ENCODE peak calls at places on chromosome 4, in eight cellular contexts. One of them, this sample, is unnamed.

GRCh38 chr4:15365641-15366040 is 62.2 kb upstream of the C1QTNF7 start:
- DNase-seq in tibial nerve: no peak
- DNase-seq in AG04450: no peak
- DNase-seq in IMR-90: no peak
- DNase-seq in WTC11: no peak
- DNase-seq in dorsolateral prefrontal cortex: no peak
- DNase-seq in choroid plexus epithelial cell: no peak
- DNase-seq in GM12864: no peak
- DNase-seq in this sample: no peak

GRCh38 chr4:53273726-53274125 is 92.1 kb downstream of the SCFD2 start:
- DNase-seq in choroid plexus epithelial cell: peak
- DNase-seq in tibial nerve: no peak
- DNase-seq in WTC11: no peak
- DNase-seq in IMR-90: peak
- DNase-seq in dorsolateral prefrontal cortex: no peak
- DNase-seq in AG04450: no peak
- DNase-seq in GM12864: no peak
- DNase-seq in this sample: no peak

GRCh38 chr4:37763164-37763444 is 63.4 kb upstream of the PGM2 start:
- DNase-seq in AG04450: no peak
- DNase-seq in tibial nerve: no peak
- DNase-seq in WTC11: no peak
- DNase-seq in IMR-90: no peak
- DNase-seq in choroid plexus epithelial cell: no peak
- DNase-seq in dorsolateral prefrontal cortex: no peak
- DNase-seq in GM12864: no peak
- DNase-seq in this sample: no peak

GRCh38 chr4:125833-126232 is 1.5 kb downstream of the ZNF718 start:
- DNase-seq in choroid plexus epithelial cell: no peak
- DNase-seq in WTC11: no peak
- DNase-seq in tibial nerve: no peak
- DNase-seq in AG04450: no peak
- DNase-seq in dorsolateral prefrontal cortex: no peak
- DNase-seq in GM12864: no peak
- DNase-seq in IMR-90: no peak
- DNase-seq in this sample: no peak

GRCh38 chr4:7973545-7973981 is 33.9 kb upstream of the AFAP1 start:
- DNase-seq in tibial nerve: no peak
- DNase-seq in AG04450: no peak
- DNase-seq in GM12864: no peak
- DNase-seq in choroid plexus epithelial cell: peak
- DNase-seq in WTC11: no peak
- DNase-seq in dorsolateral prefrontal cortex: no peak
- DNase-seq in IMR-90: peak
- DNase-seq in this sample: no peak

GRCh38 chr4:125382995-125383394 is 68.2 kb downstream of the FAT4 start:
- DNase-seq in GM12864: no peak
- DNase-seq in AG04450: no peak
- DNase-seq in dorsolateral prefrontal cortex: no peak
- DNase-seq in WTC11: no peak
- DNase-seq in IMR-90: no peak
- DNase-seq in tibial nerve: no peak
- DNase-seq in choroid plexus epithelial cell: peak
- DNase-seq in this sample: no peak

GRCh38 chr4:26080876-26081628 is 167.0 kb downstream of the SMIM20 start:
- DNase-seq in GM12864: no peak
- DNase-seq in WTC11: no peak
- DNase-seq in AG04450: no peak
- DNase-seq in IMR-90: no peak
- DNase-seq in choroid plexus epithelial cell: no peak
- DNase-seq in tibial nerve: no peak
- DNase-seq in dorsolateral prefrontal cortex: no peak
- DNase-seq in this sample: no peak

GRCh38 chr4:108592674-108592986 is 27.7 kb upstream of the RPL34 start:
- DNase-seq in AG04450: no peak
- DNase-seq in IMR-90: no peak
- DNase-seq in GM12864: no peak
- DNase-seq in choroid plexus epithelial cell: no peak
- DNase-seq in tibial nerve: no peak
- DNase-seq in WTC11: no peak
- DNase-seq in dorsolateral prefrontal cortex: no peak
- DNase-seq in this sample: no peak

GRCh38 chr4:123114915-123115756 is 192.7 kb upstream of the NUDT6 start:
- DNase-seq in GM12864: no peak
- DNase-seq in tibial nerve: no peak
- DNase-seq in IMR-90: no peak
- DNase-seq in WTC11: peak
- DNase-seq in choroid plexus epithelial cell: no peak
- DNase-seq in dorsolateral prefrontal cortex: peak
- DNase-seq in AG04450: no peak
- DNase-seq in this sample: no peak

GRCh38 chr4:138650917-138651564 is 364.5 kb upstream of the NOCT start:
- DNase-seq in choroid plexus epithelial cell: peak
- DNase-seq in tibial nerve: no peak
- DNase-seq in dorsolateral prefrontal cortex: no peak
- DNase-seq in WTC11: no peak
- DNase-seq in IMR-90: peak
- DNase-seq in AG04450: peak
- DNase-seq in GM12864: no peak
- DNase-seq in this sample: no peak

GRCh38 chr4:3722446-3723231 is 43.5 kb upstream of the ADRA2C start:
- DNase-seq in GM12864: no peak
- DNase-seq in tibial nerve: no peak
- DNase-seq in IMR-90: no peak
- DNase-seq in choroid plexus epithelial cell: no peak
- DNase-seq in WTC11: no peak
- DNase-seq in AG04450: no peak
- DNase-seq in dorsolateral prefrontal cortex: no peak
- DNase-seq in this sample: no peak

GRCh38 chr4:20251061-20251795 is 477 bp upstream of the SLIT2 start:
- DNase-seq in dorsolateral prefrontal cortex: no peak
- DNase-seq in choroid plexus epithelial cell: peak
- DNase-seq in IMR-90: peak
- DNase-seq in AG04450: no peak
- DNase-seq in tibial nerve: no peak
- DNase-seq in WTC11: no peak
- DNase-seq in GM12864: no peak
- DNase-seq in this sample: no peak

GRCh38 chr4:20252656-20253271 is 1.1 kb downstream of the SLIT2 start:
- DNase-seq in GM12864: no peak
- DNase-seq in AG04450: no peak
- DNase-seq in WTC11: peak
- DNase-seq in tibial nerve: peak
- DNase-seq in IMR-90: peak
- DNase-seq in dorsolateral prefrontal cortex: peak
- DNase-seq in choroid plexus epithelial cell: peak
- DNase-seq in this sample: peak

GRCh38 chr4:20253799-20254409 is 2.2 kb downstream of the SLIT2 start:
- DNase-seq in choroid plexus epithelial cell: peak
- DNase-seq in IMR-90: peak
- DNase-seq in GM12864: no peak
- DNase-seq in WTC11: peak
- DNase-seq in AG04450: no peak
- DNase-seq in tibial nerve: no peak
- DNase-seq in dorsolateral prefrontal cortex: peak
- DNase-seq in this sample: no peak

GRCh38 chr4:20253272-20253798 is 1.6 kb downstream of the SLIT2 start:
- DNase-seq in choroid plexus epithelial cell: peak
- DNase-seq in GM12864: no peak
- DNase-seq in tibial nerve: no peak
- DNase-seq in WTC11: no peak
- DNase-seq in dorsolateral prefrontal cortex: no peak
- DNase-seq in AG04450: no peak
- DNase-seq in IMR-90: peak
- DNase-seq in this sample: no peak

DNA sequence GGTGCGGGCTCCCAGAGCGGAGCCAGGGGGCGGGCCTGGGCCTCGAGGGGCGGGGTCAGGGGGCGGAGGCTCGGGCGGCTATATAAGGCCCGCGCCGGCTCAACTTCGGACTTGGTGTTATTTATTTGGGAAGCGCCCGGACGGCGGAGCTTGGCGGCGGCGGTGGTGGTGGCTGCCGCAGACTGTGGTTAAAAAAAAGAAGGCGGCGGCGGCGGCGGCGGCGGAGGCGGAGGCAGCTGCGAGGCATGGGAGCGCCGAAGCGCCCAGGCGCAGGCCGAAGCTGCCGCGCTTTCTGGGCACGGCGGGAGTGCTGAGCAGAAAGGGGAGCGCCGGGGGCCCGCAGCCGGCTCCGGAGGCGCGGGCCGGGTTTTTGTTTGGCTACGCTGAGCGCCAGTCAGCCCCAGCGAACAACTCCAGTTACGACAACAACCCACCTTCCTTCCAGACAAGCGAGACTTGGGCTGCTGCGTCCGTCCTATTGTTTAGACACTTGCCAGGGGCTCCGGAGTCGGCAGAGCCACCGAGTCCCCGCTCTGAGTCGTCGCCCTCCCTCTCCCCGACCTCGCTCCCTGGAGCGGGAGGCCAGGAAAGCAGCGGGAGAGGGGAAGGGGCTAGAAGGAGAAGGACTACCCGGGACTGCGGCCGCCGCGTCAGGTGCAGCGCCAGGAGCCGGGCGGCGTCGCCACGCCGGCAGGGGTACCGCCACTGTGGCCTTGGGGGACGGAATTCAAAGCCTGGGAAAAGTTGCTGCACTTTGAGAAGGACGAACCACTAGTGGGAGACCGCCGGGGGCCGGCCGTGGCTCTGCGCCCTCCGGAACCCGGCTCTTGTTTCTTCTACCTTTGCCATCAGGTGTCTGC is at the start of gene SLIT2:
- DNase-seq in dorsolateral prefrontal cortex: peak
- DNase-seq in GM12864: no peak
- DNase-seq in choroid plexus epithelial cell: peak
- DNase-seq in tibial nerve: peak
- DNase-seq in WTC11: peak
- DNase-seq in AG04450: peak
- DNase-seq in IMR-90: peak
- DNase-seq in this sample: peak
- TF ChIP-seq CTCF in dorsolateral prefrontal cortex: no peak
- TF ChIP-seq CTCF in GM12864: no peak
- TF ChIP-seq CTCF in choroid plexus epithelial cell: peak
- TF ChIP-seq CTCF in tibial nerve: peak
- TF ChIP-seq CTCF in WTC11: no peak
- TF ChIP-seq CTCF in AG04450: peak
- TF ChIP-seq CTCF in IMR-90: no peak
- TF ChIP-seq CTCF in this sample: no peak

GRCh38 chr4:171650543-171650942 is 162.7 kb upstream of the GALNTL6 start:
- DNase-seq in choroid plexus epithelial cell: no peak
- DNase-seq in WTC11: peak
- DNase-seq in dorsolateral prefrontal cortex: no peak
- DNase-seq in AG04450: no peak
- DNase-seq in GM12864: no peak
- DNase-seq in tibial nerve: no peak
- DNase-seq in IMR-90: no peak
- DNase-seq in this sample: peak
- TF ChIP-seq CTCF in choroid plexus epithelial cell: no peak
- TF ChIP-seq CTCF in WTC11: no peak
- TF ChIP-seq CTCF in dorsolateral prefrontal cortex: no peak
- TF ChIP-seq CTCF in AG04450: no peak
- TF ChIP-seq CTCF in GM12864: peak
- TF ChIP-seq CTCF in tibial nerve: no peak
- TF ChIP-seq CTCF in IMR-90: no peak
- TF ChIP-seq CTCF in this sample: no peak

DNA sequence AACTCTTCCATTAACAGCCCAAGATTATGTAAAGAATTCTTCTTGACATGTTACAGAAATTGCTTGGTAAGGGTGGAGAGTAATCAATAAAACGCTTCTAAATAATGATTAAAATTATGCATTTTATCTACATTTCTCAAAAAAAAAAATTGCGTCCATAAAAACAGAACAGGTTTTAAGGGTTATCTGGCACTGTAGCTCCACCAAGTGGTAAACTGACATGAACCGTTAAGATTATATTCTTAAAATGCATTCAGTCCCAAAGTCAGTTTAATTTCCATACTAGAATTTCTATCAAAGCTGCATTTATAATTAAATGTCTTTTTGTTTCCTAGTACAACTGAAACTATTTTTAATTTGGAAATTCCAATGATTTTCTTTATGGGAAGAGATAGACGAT is 214.0 kb upstream of the UGT8 start:
- DNase-seq in AG04450: peak
- DNase-seq in GM12864: no peak
- DNase-seq in tibial nerve: no peak
- DNase-seq in IMR-90: peak
- DNase-seq in dorsolateral prefrontal cortex: no peak
- DNase-seq in WTC11: no peak
- DNase-seq in choroid plexus epithelial cell: peak
- DNase-seq in this sample: no peak
- TF ChIP-seq CTCF in AG04450: peak
- TF ChIP-seq CTCF in GM12864: peak
- TF ChIP-seq CTCF in tibial nerve: peak
- TF ChIP-seq CTCF in IMR-90: peak
- TF ChIP-seq CTCF in dorsolateral prefrontal cortex: peak
- TF ChIP-seq CTCF in WTC11: no peak
- TF ChIP-seq CTCF in choroid plexus epithelial cell: peak
- TF ChIP-seq CTCF in this sample: peak

GRCh38 chr4:5051692-5052423 is 578 bp downstream of the STK32B start:
- DNase-seq in IMR-90: peak
- DNase-seq in AG04450: no peak
- DNase-seq in choroid plexus epithelial cell: no peak
- DNase-seq in tibial nerve: no peak
- DNase-seq in dorsolateral prefrontal cortex: no peak
- DNase-seq in WTC11: peak
- DNase-seq in GM12864: no peak
- DNase-seq in this sample: peak

GRCh38 chr4:5055411-5055810 is 4.1 kb downstream of the STK32B start:
- DNase-seq in choroid plexus epithelial cell: no peak
- DNase-seq in WTC11: no peak
- DNase-seq in IMR-90: no peak
- DNase-seq in dorsolateral prefrontal cortex: no peak
- DNase-seq in tibial nerve: no peak
- DNase-seq in AG04450: no peak
- DNase-seq in GM12864: no peak
- DNase-seq in this sample: no peak

GRCh38 chr4:5052424-5052702 is 1.1 kb downstream of the STK32B start:
- DNase-seq in AG04450: no peak
- DNase-seq in IMR-90: no peak
- DNase-seq in WTC11: no peak
- DNase-seq in GM12864: no peak
- DNase-seq in dorsolateral prefrontal cortex: no peak
- DNase-seq in tibial nerve: no peak
- DNase-seq in choroid plexus epithelial cell: no peak
- DNase-seq in this sample: no peak

GRCh38 chr4:5052726-5053425 is 1.6 kb downstream of the STK32B start:
- DNase-seq in tibial nerve: no peak
- DNase-seq in IMR-90: no peak
- DNase-seq in GM12864: no peak
- DNase-seq in WTC11: no peak
- DNase-seq in AG04450: no peak
- DNase-seq in dorsolateral prefrontal cortex: no peak
- DNase-seq in choroid plexus epithelial cell: no peak
- DNase-seq in this sample: no peak

DNA sequence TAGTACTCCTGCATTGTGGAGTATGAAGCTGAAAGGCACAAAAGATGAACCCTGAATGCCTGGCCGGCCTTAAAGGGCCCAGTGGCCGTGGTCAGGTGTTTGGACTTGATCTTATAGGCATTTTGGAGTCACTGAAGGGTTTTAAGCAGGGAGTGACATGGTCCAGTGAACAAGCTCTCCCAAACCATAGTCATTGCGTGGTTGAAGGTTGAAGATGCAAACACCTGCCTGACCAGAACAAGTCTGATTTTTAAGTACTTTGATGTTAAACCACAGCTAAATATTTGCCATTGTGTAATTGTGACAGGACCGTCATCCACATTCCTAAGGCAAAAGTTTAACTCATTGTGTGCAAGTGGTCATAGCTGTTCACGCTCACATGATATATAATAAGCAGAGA is 3.3 kb downstream of the STK32B start:
- DNase-seq in WTC11: no peak
- DNase-seq in IMR-90: no peak
- DNase-seq in AG04450: no peak
- DNase-seq in dorsolateral prefrontal cortex: no peak
- DNase-seq in choroid plexus epithelial cell: no peak
- DNase-seq in GM12864: no peak
- DNase-seq in tibial nerve: no peak
- DNase-seq in this sample: no peak
- TF ChIP-seq CTCF in WTC11: no peak
- TF ChIP-seq CTCF in IMR-90: no peak
- TF ChIP-seq CTCF in AG04450: no peak
- TF ChIP-seq CTCF in dorsolateral prefrontal cortex: no peak
- TF ChIP-seq CTCF in choroid plexus epithelial cell: no peak
- TF ChIP-seq CTCF in GM12864: no peak
- TF ChIP-seq CTCF in tibial nerve: no peak
- TF ChIP-seq CTCF in this sample: no peak